ENCODE peak calls at places on chromosome 12, in five cellular contexts. One of them, this sample, is unnamed.

GRCh38 chr12:120399531-120399930 is 30.6 kb upstream of the MSI1 start:
- DNase-seq in activated CD8-positive, alpha-beta T cell treated with anti-CD3 and anti-CD28 coated beads, Interleukin-2, amount 10 ng/mL, durations not matched to agents 7 days and 5 days: no peak
- DNase-seq in psoas muscle: no peak
- DNase-seq in GM23338: no peak
- DNase-seq in epithelial cell of esophagus: peak
- DNase-seq in this sample: no peak

GRCh38 chr12:15599266-15600037 is 189.7 kb downstream of the EPS8 start:
- DNase-seq in activated CD8-positive, alpha-beta T cell treated with anti-CD3 and anti-CD28 coated beads, Interleukin-2, amount 10 ng/mL, durations not matched to agents 7 days and 5 days: no peak
- DNase-seq in psoas muscle: no peak
- DNase-seq in GM23338: no peak
- DNase-seq in epithelial cell of esophagus: peak
- DNase-seq in this sample: no peak

GRCh38 chr12:4505381-4505986 is 33.2 kb upstream of the RAD51AP1 start:
- DNase-seq in activated CD8-positive, alpha-beta T cell treated with anti-CD3 and anti-CD28 coated beads, Interleukin-2, amount 10 ng/mL, durations not matched to agents 7 days and 5 days: no peak
- DNase-seq in psoas muscle: no peak
- DNase-seq in GM23338: no peak
- DNase-seq in epithelial cell of esophagus: no peak
- DNase-seq in this sample: no peak

GRCh38 chr12:22971247-22971646 is 346.3 kb downstream of the ETNK1 start:
- DNase-seq in activated CD8-positive, alpha-beta T cell treated with anti-CD3 and anti-CD28 coated beads, Interleukin-2, amount 10 ng/mL, durations not matched to agents 7 days and 5 days: no peak
- DNase-seq in psoas muscle: no peak
- DNase-seq in GM23338: no peak
- DNase-seq in epithelial cell of esophagus: no peak
- DNase-seq in this sample: no peak

GRCh38 chr12:113838896-113839295 is 127.2 kb downstream of the RBM19 start:
- DNase-seq in activated CD8-positive, alpha-beta T cell treated with anti-CD3 and anti-CD28 coated beads, Interleukin-2, amount 10 ng/mL, durations not matched to agents 7 days and 5 days: no peak
- DNase-seq in psoas muscle: no peak
- DNase-seq in GM23338: no peak
- DNase-seq in epithelial cell of esophagus: no peak
- DNase-seq in this sample: no peak

GRCh38 chr12:11836282-11836963 is 186.9 kb downstream of the ETV6 start:
- DNase-seq in activated CD8-positive, alpha-beta T cell treated with anti-CD3 and anti-CD28 coated beads, Interleukin-2, amount 10 ng/mL, durations not matched to agents 7 days and 5 days: peak
- DNase-seq in psoas muscle: no peak
- DNase-seq in GM23338: no peak
- DNase-seq in epithelial cell of esophagus: no peak
- DNase-seq in this sample: no peak

GRCh38 chr12:52270541-52271070 is 3.8 kb upstream of the KRT86 start:
- DNase-seq in activated CD8-positive, alpha-beta T cell treated with anti-CD3 and anti-CD28 coated beads, Interleukin-2, amount 10 ng/mL, durations not matched to agents 7 days and 5 days: no peak
- DNase-seq in psoas muscle: no peak
- DNase-seq in GM23338: no peak
- DNase-seq in epithelial cell of esophagus: no peak
- DNase-seq in this sample: no peak

GRCh38 chr12:18690653-18691052 is 47.2 kb downstream of the PLCZ1 start:
- DNase-seq in activated CD8-positive, alpha-beta T cell treated with anti-CD3 and anti-CD28 coated beads, Interleukin-2, amount 10 ng/mL, durations not matched to agents 7 days and 5 days: no peak
- DNase-seq in psoas muscle: no peak
- DNase-seq in GM23338: no peak
- DNase-seq in epithelial cell of esophagus: peak
- DNase-seq in this sample: no peak

GRCh38 chr12:89384050-89384749 is 31.9 kb upstream of the DUSP6 start:
- DNase-seq in activated CD8-positive, alpha-beta T cell treated with anti-CD3 and anti-CD28 coated beads, Interleukin-2, amount 10 ng/mL, durations not matched to agents 7 days and 5 days: no peak
- DNase-seq in psoas muscle: no peak
- DNase-seq in GM23338: peak
- DNase-seq in epithelial cell of esophagus: peak
- DNase-seq in this sample: peak

GRCh38 chr12:25187781-25188180 is 7.2 kb downstream of the DNAI7 start:
- DNase-seq in activated CD8-positive, alpha-beta T cell treated with anti-CD3 and anti-CD28 coated beads, Interleukin-2, amount 10 ng/mL, durations not matched to agents 7 days and 5 days: no peak
- DNase-seq in psoas muscle: no peak
- DNase-seq in GM23338: no peak
- DNase-seq in epithelial cell of esophagus: peak
- DNase-seq in this sample: no peak

GRCh38 chr12:121894633-121895032 is 6.0 kb downstream of the PSMD9 start:
- DNase-seq in activated CD8-positive, alpha-beta T cell treated with anti-CD3 and anti-CD28 coated beads, Interleukin-2, amount 10 ng/mL, durations not matched to agents 7 days and 5 days: no peak
- DNase-seq in psoas muscle: no peak
- DNase-seq in GM23338: peak
- DNase-seq in epithelial cell of esophagus: peak
- DNase-seq in this sample: no peak

GRCh38 chr12:89069431-89069830 is 282.9 kb downstream of the DUSP6 start:
- DNase-seq in activated CD8-positive, alpha-beta T cell treated with anti-CD3 and anti-CD28 coated beads, Interleukin-2, amount 10 ng/mL, durations not matched to agents 7 days and 5 days: no peak
- DNase-seq in psoas muscle: no peak
- DNase-seq in GM23338: no peak
- DNase-seq in epithelial cell of esophagus: no peak
- DNase-seq in this sample: no peak

GRCh38 chr12:119179335-119180021 is 747 bp downstream of the HSPB8 start:
- DNase-seq in activated CD8-positive, alpha-beta T cell treated with anti-CD3 and anti-CD28 coated beads, Interleukin-2, amount 10 ng/mL, durations not matched to agents 7 days and 5 days: no peak
- DNase-seq in psoas muscle: no peak
- DNase-seq in GM23338: peak
- DNase-seq in epithelial cell of esophagus: peak
- DNase-seq in this sample: no peak

GRCh38 chr12:51253276-51253675 is 14.7 kb downstream of the DAZAP2 start:
- DNase-seq in activated CD8-positive, alpha-beta T cell treated with anti-CD3 and anti-CD28 coated beads, Interleukin-2, amount 10 ng/mL, durations not matched to agents 7 days and 5 days: no peak
- DNase-seq in psoas muscle: no peak
- DNase-seq in GM23338: no peak
- DNase-seq in epithelial cell of esophagus: no peak
- DNase-seq in this sample: no peak

GRCh38 chr12:30427555-30427954 is 268.1 kb downstream of the IPO8 start:
- DNase-seq in activated CD8-positive, alpha-beta T cell treated with anti-CD3 and anti-CD28 coated beads, Interleukin-2, amount 10 ng/mL, durations not matched to agents 7 days and 5 days: no peak
- DNase-seq in psoas muscle: no peak
- DNase-seq in GM23338: no peak
- DNase-seq in epithelial cell of esophagus: no peak
- DNase-seq in this sample: no peak

This sample was measured in head of caudate nucleus.